ENCODE peak calls at places on chromosomes 6 and 20, in four cellular contexts. B, N, U and Y are unnamed samples.

GRCh38 chr20:50357783-50358161 is 152.4 kb upstream of the PTPN1 start:
- ATAC-seq in B (peak; percentile 59), U (no peak), N (no peak), Y (no peak)

GRCh38 chr20:5085380-5085779 is 34.4 kb downstream of the PCNA start:
- ATAC-seq in U (peak; percentile 62), B (no peak), N (no peak), Y (no peak)

GRCh38 chr6:53496100-53496499 is 48.8 kb downstream of the GCLC start:
- ATAC-seq in U (no peak), B (no peak), N (no peak), Y (no peak)

GRCh38 chr6:110042670-110043296 is 64.7 kb downstream of the GPR6 start:
- ATAC-seq in N (no peak), U (no peak), B (no peak), Y (no peak)

GRCh38 chr6:14738933-14739332 is 506.9 kb upstream of the JARID2 start:
- ATAC-seq in N (no peak), U (peak; percentile 11), B (no peak), Y (no peak)

GRCh38 chr6:31922942-31923341 is 4.6 kb upstream of the C2 start:
- ATAC-seq in N (no peak), U (peak; percentile 38), B (peak; percentile 52), Y (no peak)

GRCh38 chr20:33401042-33401921 is at the start of gene CDK5RAP1:
- ATAC-seq in U (peak; percentile 98), N (peak; percentile 88), B (peak; percentile 98), Y (peak; percentile 97)

GRCh38 chr6:11436508-11437096 is 100.9 kb upstream of the TMEM170B start:
- ATAC-seq in N (no peak), B (no peak), U (no peak), Y (no peak)

GRCh38 chr6:50637267-50637666 is 76.1 kb upstream of the TFAP2D start:
- ATAC-seq in B (no peak), N (no peak), U (no peak), Y (no peak)

GRCh38 chr6:164130151-164130550 is 715.6 kb downstream of the QKI start:
- ATAC-seq in U (no peak), B (no peak), N (no peak), Y (peak; percentile 21)

GRCh38 chr20:19949195-19949867 is 67.8 kb upstream of the NAA20 start:
- ATAC-seq in U (no peak), B (no peak), N (no peak), Y (no peak)

GRCh38 chr20:49724637-49725606 is 11.2 kb upstream of the B4GALT5 start:
- ATAC-seq in N (no peak), U (peak; percentile 89), B (no peak), Y (no peak)

GRCh38 chr6:155155787-155156447 is 107.9 kb upstream of the CLDN20 start:
- ATAC-seq in B (peak; percentile 49), U (no peak), N (no peak), Y (no peak)

GRCh38 chr20:37375227-37375626 is 29.3 kb downstream of the SRC start:
- ATAC-seq in U (no peak), N (no peak), B (no peak), Y (peak; percentile 60)

GRCh38 chr20:44532248-44532980 is 10.5 kb upstream of the SERINC3 start:
- ATAC-seq in U (peak; percentile 15), N (no peak), B (no peak), Y (no peak)

GRCh38 chr20:15162061-15162740 is 824.8 kb upstream of the FLRT3 start:
- ATAC-seq in N (no peak), B (no peak), U (peak; percentile 84), Y (peak; percentile 59)

GRCh38 chr6:111564482-111564945 is 41.2 kb downstream of the TRAF3IP2 start:
- ATAC-seq in B (no peak), N (peak; percentile 46), U (no peak), Y (no peak)

GRCh38 chr20:55540486-55540885 is 464.8 kb downstream of the CBLN4 start:
- ATAC-seq in N (peak; percentile 81), U (no peak), B (no peak), Y (no peak)

GRCh38 chr6:13534536-13534935 is 39.9 kb upstream of the SIRT5 start:
- ATAC-seq in U (no peak), N (no peak), B (no peak), Y (no peak)

GRCh38 chr20:18252597-18253451 is 35.5 kb upstream of the ZNF133 start:
- ATAC-seq in U (no peak), N (peak; percentile 92), B (peak; percentile 90), Y (peak; percentile 31)